ENCODE peak calls at places on chromosomes 2 and 18, in four cellular contexts. Q, N, O and G are unnamed samples. For H3K4me1, the result is how much of the 10 kb centered on the place peaks cover.

GRCh38 chr2:8539743-8540551 is 141.9 kb upstream of the ID2 start:
- DNase-seq in Q (peak), N (no peak), O (peak), G (peak)

GRCh38 chr2:86675611-86676015 is 44.5 kb upstream of the RMND5A start:
- DNase-seq in Q (no peak), N (no peak), O (no peak), G (no peak)

GRCh38 chr18:55588001-55588875 is at the start of gene TCF4:
- DNase-seq in Q (peak), N (peak), O (peak), G (peak)

GRCh38 chr2:113225505-113226259 is 51.9 kb downstream of the PSD4 start:
- DNase-seq in Q (peak), N (peak), O (peak), G (no peak)

GRCh38 chr2:46538393-46538792 is 59.0 kb downstream of the TMEM247 start:
- DNase-seq in Q (no peak), N (no peak), O (no peak), G (no peak)

GRCh38 chr2:43311276-43311675 is 84.9 kb upstream of the ZFP36L2 start:
- DNase-seq in Q (no peak), N (no peak), O (no peak), G (no peak)

GRCh38 chr2:230942371-230942770 is 17.3 kb upstream of the GPR55 start:
- DNase-seq in Q (peak), N (no peak), O (no peak), G (no peak)

GRCh38 chr2:191453756-191454155 is 208.6 kb downstream of the MYO1B start:
- DNase-seq in Q (no peak), N (no peak), O (no peak), G (no peak)

GRCh38 chr2:150426724-150427123 is 60.7 kb downstream of the RND3 start:
- DNase-seq in Q (no peak), N (no peak), O (no peak), G (no peak)

GRCh38 chr18:36658611-36659010 is 170.2 kb downstream of the TPGS2 start:
- DNase-seq in Q (no peak), N (no peak), O (no peak), G (no peak)

GRCh38 chr2:176657391-176657790 is 388.1 kb downstream of the MTX2 start:
- DNase-seq in Q (no peak), N (no peak), O (no peak), G (no peak)

GRCh38 chr2:239791727-239792648 is 233.2 kb downstream of the NDUFA10 start:
- DNase-seq in Q (no peak), N (peak), O (peak), G (peak)

GRCh38 chr2:88614497-88615157 is 12.6 kb downstream of the EIF2AK3 start:
- DNase-seq in Q (no peak), N (no peak), O (no peak), G (no peak)

GRCh38 chr2:26384597-26384996 is 17.1 kb upstream of the DRC1 start:
- DNase-seq in Q (no peak), N (no peak), O (no peak), G (no peak)

GRCh38 chr2:237922641-237923361 is 44.0 kb upstream of the UBE2F start:
- DNase-seq in Q (peak), N (no peak), O (peak), G (no peak)

GRCh38 chr2:24984912-24985311 is 13.2 kb upstream of the DNAJC27 start:
- DNase-seq in Q (peak), N (peak), O (no peak), G (no peak)

GRCh38 chr2:29769847-29770246 is 151.5 kb downstream of the ALK start:
- DNase-seq in Q (no peak), N (no peak), O (no peak), G (no peak)

GRCh38 chr18:3235846-3236245 is 11.8 kb upstream of the MYL12A start:
- DNase-seq in Q (no peak), N (no peak), O (no peak), G (no peak)

GRCh38 chr2:64404743-64405142 is 49.2 kb upstream of the LGALSL start:
- DNase-seq in Q (no peak), N (no peak), O (peak), G (peak)

GRCh38 chr2:201939366-201939985 is 94.2 kb upstream of the FZD7 start:
- DNase-seq in Q (no peak), N (no peak), O (no peak), G (no peak)

GRCh38 chr2:162073776-162074578 is at the start of gene DPP4:
- DNase-seq in Q (peak), N (peak), O (no peak), G (peak)

GRCh38 chr2:88281302-88282217 is 111.4 kb downstream of the THNSL2 start:
- DNase-seq in Q (no peak), N (no peak), O (no peak), G (no peak)

GRCh38 chr2:156797832-156798231 is 361.7 kb downstream of the GPD2 start:
- DNase-seq in Q (no peak), N (no peak), O (no peak), G (no peak)

GRCh38 chr2:218895758-218896500 is 15.3 kb downstream of the WNT10A start:
- DNase-seq in Q (no peak), N (no peak), O (no peak), G (no peak)

GRCh38 chr2:174341995-174342571 is 7.3 kb downstream of the SP9 start:
- DNase-seq in Q (peak), N (no peak), O (no peak), G (no peak)

GRCh38 chr2:28972778-28973335 is 8.2 kb upstream of the TOGARAM2 start:
- DNase-seq in Q (no peak), N (no peak), O (no peak), G (peak)

GRCh38 chr2:132651115-132652099 is 18.6 kb downstream of the LYPD1 start:
- DNase-seq in Q (peak), N (peak), O (no peak), G (no peak)

GRCh38 chr2:227123697-227124096 is 40.3 kb downstream of the COL4A4 start:
- DNase-seq in Q (no peak), N (no peak), O (no peak), G (no peak)

GRCh38 chr18:58615150-58616132 is 13.4 kb downstream of the ALPK2 start:
- DNase-seq in Q (no peak), N (no peak), O (no peak), G (no peak)

GRCh38 chr2:96097951-96098823 is 18.2 kb downstream of the ADRA2B start:
- DNase-seq in Q (peak), N (no peak), O (no peak), G (peak)

GRCh38 chr2:41878056-41878455 is 169.8 kb upstream of the PKDCC start:
- DNase-seq in Q (no peak), N (no peak), O (no peak), G (no peak)

GRCh38 chr2:106161938-106162814 is 31.9 kb downstream of the UXS1 start:
- DNase-seq in Q (no peak), N (no peak), O (no peak), G (no peak)

DNA sequence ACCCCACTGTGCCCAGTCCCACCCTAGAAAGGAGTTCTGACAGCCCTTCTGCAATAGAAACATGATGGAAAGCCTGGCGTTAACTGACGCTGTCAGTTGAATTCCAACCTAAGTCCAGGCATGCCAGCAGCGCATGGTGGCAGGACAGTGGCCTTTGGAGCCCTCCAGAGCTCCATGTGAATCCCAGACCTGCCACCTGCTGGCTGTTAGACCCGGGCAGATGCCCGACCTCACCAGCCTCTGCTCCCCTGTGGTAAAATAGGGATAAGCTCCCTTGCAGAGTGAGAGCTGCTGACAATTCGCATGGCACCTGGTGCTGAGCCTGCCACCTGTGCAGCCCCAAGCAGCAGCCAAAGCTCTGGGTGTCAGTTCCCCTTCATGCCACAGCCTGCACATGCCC is 138.6 kb downstream of the LOXHD1 start:
- DNase-seq in Q (peak), N (no peak), O (no peak), G (no peak)
- TF ChIP-seq CTCF in Q (peak), N (no peak), O (no peak), G (no peak)

GRCh38 chr2:207183506-207183905 is 17.8 kb upstream of the KLF7 start:
- DNase-seq in Q (no peak), N (no peak), O (no peak), G (no peak)

GRCh38 chr2:207184768-207185167 is 19.0 kb upstream of the KLF7 start:
- DNase-seq in Q (no peak), N (no peak), O (no peak), G (no peak)

GRCh38 chr2:207182916-207183315 is 17.2 kb upstream of the KLF7 start:
- DNase-seq in Q (no peak), N (no peak), O (no peak), G (no peak)

GRCh38 chr2:207185372-207185771 is 19.6 kb upstream of the KLF7 start:
- DNase-seq in Q (no peak), N (no peak), O (no peak), G (no peak)

GRCh38 chr2:207184348-207184747 is 18.6 kb upstream of the KLF7 start:
- DNase-seq in Q (no peak), N (no peak), O (no peak), G (no peak)
- H3K4me1 ChIP-seq in Q (under half), N (under half), O (under half), G (under half)

GRCh38 chr2:181674466-181674865 is 5.9 kb downstream of the NEUROD1 start:
- DNase-seq in Q (no peak), N (no peak), O (no peak), G (no peak)
- TF ChIP-seq CTCF in Q (no peak), N (no peak), O (no peak), G (no peak)

GRCh38 chr18:50658601-50659000 is 98.7 kb downstream of the MAPK4 start:
- DNase-seq in Q (no peak), N (no peak), O (no peak), G (no peak)
- H3K4me1 ChIP-seq in Q (under half), N (under half), O (under half), G (under half)

GRCh38 chr18:22468554-22468891 is 50.8 kb upstream of the CTAGE1 start:
- DNase-seq in Q (no peak), N (no peak), O (no peak), G (no peak)
- TF ChIP-seq CTCF in Q (no peak), N (no peak), O (no peak), G (no peak)